ENCODE peak calls at places on chromosome 4, in four cellular contexts. One of them, this sample, is unnamed.
A peak's percentile ranks its signal among the peaks of the same experiment; 100 is the strongest.

GRCh38 chr4:42672359-42673083 is 15.6 kb upstream of the ATP8A1 start:
- DNase-seq in A549: no peak
- DNase-seq in GM12878: no peak
- DNase-seq in HepG2: no peak
- DNase-seq in this sample: no peak

GRCh38 chr4:2255501-2256155 is 6.3 kb downstream of the MXD4 start:
- DNase-seq in A549: no peak
- DNase-seq in GM12878: no peak
- DNase-seq in HepG2: no peak
- DNase-seq in this sample: peak; percentile 53

GRCh38 chr4:41693629-41694028 is 54.9 kb downstream of the PHOX2B start:
- DNase-seq in A549: peak; percentile 45
- DNase-seq in GM12878: no peak
- DNase-seq in HepG2: peak; percentile 16
- DNase-seq in this sample: peak; percentile 27

GRCh38 chr4:169955521-169955920 is 70.7 kb downstream of the MFAP3L start:
- DNase-seq in A549: no peak
- DNase-seq in GM12878: no peak
- DNase-seq in HepG2: no peak
- DNase-seq in this sample: no peak

GRCh38 chr4:4694296-4694772 is 152.5 kb upstream of the STX18 start:
- DNase-seq in A549: no peak
- DNase-seq in GM12878: no peak
- DNase-seq in HepG2: peak; percentile 92
- DNase-seq in this sample: peak; percentile 30

GRCh38 chr4:176744091-176744490 is 48.6 kb downstream of the VEGFC start:
- DNase-seq in A549: no peak
- DNase-seq in GM12878: no peak
- DNase-seq in HepG2: no peak
- DNase-seq in this sample: no peak

GRCh38 chr4:184647391-184648101 is 1.7 kb downstream of the CASP3 start:
- DNase-seq in A549: no peak
- DNase-seq in GM12878: no peak
- DNase-seq in HepG2: no peak
- DNase-seq in this sample: no peak

GRCh38 chr4:147707892-147708672 is 23.8 kb upstream of the ARHGAP10 start:
- DNase-seq in A549: peak; percentile 57
- DNase-seq in GM12878: no peak
- DNase-seq in HepG2: peak; percentile 19
- DNase-seq in this sample: peak; percentile 57

GRCh38 chr4:18935956-18936355 is 914.4 kb upstream of the LCORL start:
- DNase-seq in A549: no peak
- DNase-seq in GM12878: no peak
- DNase-seq in HepG2: no peak
- DNase-seq in this sample: no peak

GRCh38 chr4:13642163-13642562 is 14.6 kb upstream of the BOD1L1 start:
- DNase-seq in A549: no peak
- DNase-seq in GM12878: no peak
- DNase-seq in HepG2: no peak
- DNase-seq in this sample: no peak

GRCh38 chr4:42339935-42340406 is 57.3 kb upstream of the SHISA3 start:
- DNase-seq in A549: no peak
- DNase-seq in GM12878: no peak
- DNase-seq in HepG2: no peak
- DNase-seq in this sample: no peak

GRCh38 chr4:185796176-185796575 is 15.8 kb downstream of the SORBS2 start:
- DNase-seq in A549: no peak
- DNase-seq in GM12878: no peak
- DNase-seq in HepG2: no peak
- DNase-seq in this sample: no peak

GRCh38 chr4:178395798-178396197 is 953.6 kb upstream of the AGA start:
- DNase-seq in A549: no peak
- DNase-seq in GM12878: no peak
- DNase-seq in HepG2: no peak
- DNase-seq in this sample: no peak

GRCh38 chr4:14434483-14434882 is 567.8 kb upstream of the CPEB2 start:
- DNase-seq in A549: no peak
- DNase-seq in GM12878: no peak
- DNase-seq in HepG2: no peak
- DNase-seq in this sample: no peak

GRCh38 chr4:78517050-78517652 is 34.4 kb upstream of the ANXA3 start:
- DNase-seq in A549: peak; percentile 16
- DNase-seq in GM12878: no peak
- DNase-seq in HepG2: peak; percentile 11
- DNase-seq in this sample: peak; percentile 33

GRCh38 chr4:2060578-2061207 is 1.6 kb downstream of the NAT8L start:
- DNase-seq in A549: no peak
- DNase-seq in GM12878: no peak
- DNase-seq in HepG2: no peak
- DNase-seq in this sample: peak; percentile 56

GRCh38 chr4:82739292-82740190 is 59.1 kb downstream of the SCD5 start:
- DNase-seq in A549: peak; percentile 73
- DNase-seq in GM12878: peak; percentile 12
- DNase-seq in HepG2: peak; percentile 58
- DNase-seq in this sample: peak; percentile 77

GRCh38 chr4:38119663-38120374 is 159.6 kb downstream of the PTTG2 start:
- DNase-seq in A549: peak; percentile 5
- DNase-seq in GM12878: no peak
- DNase-seq in HepG2: no peak
- DNase-seq in this sample: peak; percentile 48

GRCh38 chr4:1243451-1244080 is 5.4 kb downstream of the CTBP1 start:
- DNase-seq in A549: no peak
- DNase-seq in GM12878: no peak
- DNase-seq in HepG2: no peak
- DNase-seq in this sample: peak; percentile 30

GRCh38 chr4:176277162-176277904 is 8.3 kb upstream of the ASB5 start:
- DNase-seq in A549: peak; percentile 56
- DNase-seq in GM12878: no peak
- DNase-seq in HepG2: peak; percentile 39
- DNase-seq in this sample: peak; percentile 51

GRCh38 chr4:41887821-41888699 is 47.2 kb upstream of the TMEM33 start:
- DNase-seq in A549: peak; percentile 42
- DNase-seq in GM12878: no peak
- DNase-seq in HepG2: peak; percentile 23
- DNase-seq in this sample: no peak

GRCh38 chr4:110087116-110087708 is 111.2 kb downstream of the ELOVL6 start:
- DNase-seq in A549: no peak
- DNase-seq in GM12878: no peak
- DNase-seq in HepG2: no peak
- DNase-seq in this sample: no peak

GRCh38 chr4:8818063-8818881 is 53.4 kb downstream of the HMX1 start:
- DNase-seq in A549: no peak
- DNase-seq in GM12878: no peak
- DNase-seq in HepG2: no peak
- DNase-seq in this sample: peak; percentile 56

GRCh38 chr4:7075962-7076693 is 8.3 kb upstream of the GRPEL1 start:
- DNase-seq in A549: no peak
- DNase-seq in GM12878: no peak
- DNase-seq in HepG2: peak; percentile 52
- DNase-seq in this sample: peak; percentile 47

GRCh38 chr4:128335541-128335940 is 47.9 kb upstream of the PGRMC2 start:
- DNase-seq in A549: no peak
- DNase-seq in GM12878: no peak
- DNase-seq in HepG2: no peak
- DNase-seq in this sample: no peak

GRCh38 chr4:80335554-80336358 is at the start of gene CFAP299:
- DNase-seq in A549: peak; percentile 77
- DNase-seq in GM12878: peak; percentile 44
- DNase-seq in HepG2: peak; percentile 79
- DNase-seq in this sample: peak; percentile 89

GRCh38 chr4:112436987-112437386 is 79.0 kb downstream of the NEUROG2 start:
- DNase-seq in A549: no peak
- DNase-seq in GM12878: no peak
- DNase-seq in HepG2: no peak
- DNase-seq in this sample: no peak

GRCh38 chr4:145951931-145952330 is 13.3 kb upstream of the ZNF827 start:
- DNase-seq in A549: no peak
- DNase-seq in GM12878: no peak
- DNase-seq in HepG2: no peak
- DNase-seq in this sample: no peak

GRCh38 chr4:96407651-96408342 is 567.9 kb downstream of the PDHA2 start:
- DNase-seq in A549: no peak
- DNase-seq in GM12878: no peak
- DNase-seq in HepG2: no peak
- DNase-seq in this sample: no peak

DNA sequence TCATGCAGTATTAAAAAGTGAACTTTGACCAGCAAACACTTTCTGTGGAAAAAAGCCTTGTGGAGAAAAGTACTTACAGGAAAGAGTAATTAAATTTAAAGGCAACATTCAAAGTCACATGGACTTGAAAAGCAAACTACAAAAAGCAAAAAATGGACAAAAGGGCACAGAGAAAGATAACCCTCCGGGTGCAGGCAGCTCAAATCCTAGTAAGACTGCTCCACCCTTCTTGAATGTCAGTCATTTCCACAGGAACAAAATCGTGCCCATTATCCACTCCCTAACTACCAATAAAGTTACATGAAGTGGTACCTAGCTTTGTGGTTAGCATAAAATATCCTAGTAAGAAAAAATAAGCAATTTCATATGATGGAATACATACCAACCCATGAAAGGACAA is 43.4 kb downstream of the MAML3 start:
- DNase-seq in A549: no peak
- DNase-seq in GM12878: no peak
- DNase-seq in HepG2: no peak
- DNase-seq in this sample: no peak
- TF ChIP-seq PBX3 in A549: no peak
- TF ChIP-seq PBX3 in GM12878: no peak
- TF ChIP-seq PBX3 in HepG2: no peak
- TF ChIP-seq PBX3 in this sample: no peak

GRCh38 chr4:89314291-89314690 is 6.7 kb upstream of the GPRIN3 start:
- DNase-seq in A549: no peak
- DNase-seq in GM12878: no peak
- DNase-seq in HepG2: no peak
- DNase-seq in this sample: no peak

GRCh38 chr4:89316187-89316586 is 8.6 kb upstream of the GPRIN3 start:
- DNase-seq in A549: no peak
- DNase-seq in GM12878: no peak
- DNase-seq in HepG2: no peak
- DNase-seq in this sample: no peak

GRCh38 chr4:89319756-89320155 is 12.2 kb upstream of the GPRIN3 start:
- DNase-seq in A549: no peak
- DNase-seq in GM12878: no peak
- DNase-seq in HepG2: no peak
- DNase-seq in this sample: no peak

GRCh38 chr4:89312066-89312465 is 4.5 kb upstream of the GPRIN3 start:
- DNase-seq in A549: no peak
- DNase-seq in GM12878: no peak
- DNase-seq in HepG2: no peak
- DNase-seq in this sample: no peak

DNA sequence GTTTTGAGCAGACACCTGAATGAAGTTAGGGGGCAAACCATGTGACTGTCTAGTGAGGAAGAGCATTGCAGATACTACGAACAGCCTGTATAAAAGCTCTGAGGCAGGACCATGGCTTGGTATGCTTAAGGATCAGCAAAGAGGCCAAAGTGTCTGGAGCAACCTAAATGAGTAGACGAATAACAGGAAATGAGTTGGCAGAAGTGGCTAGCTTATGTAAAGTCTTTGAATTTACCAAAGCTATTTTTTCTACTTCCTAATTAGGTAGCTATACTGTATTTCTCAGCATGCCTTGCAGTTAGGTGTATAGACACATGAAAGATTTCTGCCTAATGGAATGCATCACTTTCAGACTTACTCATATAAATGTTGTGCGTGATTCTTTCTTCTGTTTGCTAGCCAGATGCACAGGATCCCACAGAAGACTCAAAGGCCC is 9.3 kb upstream of the GPRIN3 start:
- DNase-seq in A549: peak; percentile 34
- DNase-seq in GM12878: no peak
- DNase-seq in HepG2: no peak
- DNase-seq in this sample: no peak
- TF ChIP-seq PBX3 in A549: no peak
- TF ChIP-seq PBX3 in GM12878: no peak
- TF ChIP-seq PBX3 in HepG2: no peak
- TF ChIP-seq PBX3 in this sample: no peak

DNA sequence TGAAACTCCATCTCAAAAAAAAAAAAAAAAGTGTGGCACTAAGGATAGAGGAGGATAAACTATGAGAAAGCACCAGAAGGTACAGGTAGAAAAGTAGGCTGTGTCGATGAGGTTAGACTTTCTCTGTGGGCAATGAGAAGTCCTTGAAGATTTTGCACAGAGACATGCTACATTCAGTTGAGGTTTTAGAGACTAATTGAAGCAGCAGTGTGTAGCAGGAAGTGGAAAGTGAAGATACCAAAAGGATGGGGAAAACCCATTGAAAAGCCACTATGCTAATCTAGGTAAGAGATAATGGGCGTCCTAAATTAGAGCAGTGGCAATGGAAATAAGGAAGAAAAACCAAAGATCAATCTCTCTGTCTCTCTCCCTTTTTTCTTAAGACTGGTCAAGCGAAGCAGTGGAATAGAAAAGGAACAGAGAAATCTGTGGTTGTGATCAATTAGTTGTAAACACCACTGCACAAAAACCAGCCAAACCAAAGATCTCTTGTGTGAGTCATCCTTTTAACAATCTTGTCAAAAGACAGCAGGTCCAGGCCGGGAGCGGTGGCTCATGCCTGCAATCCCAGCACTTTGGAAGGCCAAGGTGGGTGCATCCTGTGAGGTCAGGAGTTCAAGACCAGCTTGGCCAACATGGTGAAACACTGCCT is 3.5 kb downstream of the SPINK2 start:
- DNase-seq in A549: no peak
- DNase-seq in GM12878: peak; percentile 92
- DNase-seq in HepG2: no peak
- DNase-seq in this sample: no peak
- TF ChIP-seq PBX3 in A549: no peak
- TF ChIP-seq PBX3 in GM12878: no peak
- TF ChIP-seq PBX3 in HepG2: no peak
- TF ChIP-seq PBX3 in this sample: no peak

DNA sequence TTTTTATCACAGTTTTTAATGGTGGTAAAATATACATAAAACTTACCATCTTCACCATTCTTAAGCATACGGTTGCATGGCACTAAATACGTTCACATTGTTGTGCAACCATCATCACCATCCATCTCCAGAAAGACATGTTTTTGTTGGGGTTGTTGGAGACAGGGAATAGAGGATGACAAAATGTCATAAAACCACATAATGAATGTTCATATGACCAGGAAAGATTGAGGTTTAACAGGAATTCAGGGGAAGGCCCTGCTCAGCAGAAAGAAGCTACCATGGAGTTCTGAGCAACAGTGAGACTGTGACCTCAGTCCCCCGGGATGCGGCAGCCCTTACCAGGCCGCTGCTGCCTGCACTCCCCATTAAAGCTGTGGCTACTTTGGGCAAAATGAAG is 63.9 kb upstream of the TRIM2 start:
- DNase-seq in A549: no peak
- DNase-seq in GM12878: no peak
- DNase-seq in HepG2: no peak
- DNase-seq in this sample: no peak
- TF ChIP-seq PBX3 in A549: no peak
- TF ChIP-seq PBX3 in GM12878: no peak
- TF ChIP-seq PBX3 in HepG2: no peak
- TF ChIP-seq PBX3 in this sample: no peak